ENCODE peak calls at places on chromosomes 11 and 22, in six cellular contexts. D, C, H, K, L and E are unnamed samples. For H3K36me3, the result is how much of the 10 kb centered on the place peaks cover.

GRCh38 chr22:33697640-33698039 is 222.6 kb downstream of the LARGE1 start:
- DNase-seq in D (no peak), C (peak), H (no peak), K (no peak), L (no peak), E (no peak)

GRCh38 chr22:28029201-28029948 is 110.3 kb upstream of the PITPNB start:
- DNase-seq in D (peak), C (no peak), H (peak), K (peak), L (no peak), E (peak)

GRCh38 chr11:45535033-45535432 is 130.4 kb downstream of the CHST1 start:
- DNase-seq in D (no peak), C (no peak), H (no peak), K (no peak), L (no peak), E (no peak)

GRCh38 chr11:13963949-13964770 is 1.6 kb downstream of the SPON1 start:
- DNase-seq in D (peak), C (no peak), H (no peak), K (peak), L (no peak), E (peak)

GRCh38 chr11:4700436-4700820 is 2.8 kb upstream of the OR51E2 start:
- DNase-seq in D (no peak), C (no peak), H (no peak), K (no peak), L (no peak), E (no peak)

GRCh38 chr11:27839226-27839913 is 139.1 kb upstream of the BDNF start:
- DNase-seq in D (no peak), C (peak), H (no peak), K (no peak), L (no peak), E (no peak)

GRCh38 chr22:47837703-47838102 is 1075.3 kb downstream of the TBC1D22A start:
- DNase-seq in D (no peak), C (peak), H (no peak), K (no peak), L (no peak), E (peak)

GRCh38 chr11:66012946-66013761 is 1.3 kb downstream of the CST6 start:
- DNase-seq in D (no peak), C (no peak), H (no peak), K (peak), L (no peak), E (peak)

GRCh38 chr11:61482513-61482912 is 26.0 kb upstream of the LRRC10B start:
- DNase-seq in D (no peak), C (peak), H (no peak), K (no peak), L (no peak), E (peak)

GRCh38 chr11:18270102-18270501 is 4.0 kb downstream of the SAA1 start:
- DNase-seq in D (no peak), C (no peak), H (no peak), K (no peak), L (no peak), E (peak)

GRCh38 chr11:90251599-90251998 is 28.8 kb upstream of the CHORDC1 start:
- DNase-seq in D (no peak), C (no peak), H (no peak), K (no peak), L (no peak), E (no peak)

GRCh38 chr22:23053912-23054530 is 16.3 kb upstream of the GNAZ start:
- DNase-seq in D (no peak), C (no peak), H (peak), K (peak), L (no peak), E (no peak)

GRCh38 chr11:22703561-22703960 is 37.1 kb downstream of the GAS2 start:
- DNase-seq in D (no peak), C (no peak), H (no peak), K (no peak), L (no peak), E (no peak)

GRCh38 chr22:42648368-42649260 is 578 bp downstream of the CYB5R3 start:
- DNase-seq in D (peak), C (peak), H (peak), K (peak), L (no peak), E (no peak)

GRCh38 chr11:46302866-46303265 is 25.4 kb downstream of the CREB3L1 start:
- DNase-seq in D (no peak), C (no peak), H (no peak), K (no peak), L (no peak), E (no peak)

GRCh38 chr11:43954241-43954640 is 11.8 kb downstream of the C11orf96 start:
- DNase-seq in D (no peak), C (no peak), H (no peak), K (no peak), L (no peak), E (peak)

GRCh38 chr22:35850831-35851230 is 133.2 kb downstream of the APOL5 start:
- DNase-seq in D (no peak), C (no peak), H (no peak), K (no peak), L (no peak), E (no peak)

GRCh38 chr11:16561150-16561549 is 177.3 kb upstream of the C11orf58 start:
- DNase-seq in D (no peak), C (no peak), H (no peak), K (no peak), L (no peak), E (no peak)

GRCh38 chr11:3043315-3043871 is 13.8 kb downstream of the CARS1 start:
- DNase-seq in D (no peak), C (no peak), H (peak), K (peak), L (no peak), E (no peak)

GRCh38 chr22:21443057-21443734 is 24.0 kb upstream of the TMEM191C start:
- DNase-seq in D (no peak), C (no peak), H (peak), K (peak), L (no peak), E (no peak)

GRCh38 chr11:76810151-76810853 is 27.1 kb downstream of the TSKU start:
- DNase-seq in D (peak), C (peak), H (no peak), K (no peak), L (no peak), E (no peak)

GRCh38 chr11:61691378-61692156 is 11.4 kb downstream of the DAGLA start:
- DNase-seq in D (no peak), C (no peak), H (no peak), K (no peak), L (no peak), E (peak)

GRCh38 chr22:45154383-45154782 is 9.3 kb upstream of the NUP50 start:
- DNase-seq in D (no peak), C (peak), H (no peak), K (no peak), L (no peak), E (no peak)

GRCh38 chr22:26785942-26786341 is 128.6 kb downstream of the MIAT start:
- DNase-seq in D (no peak), C (no peak), H (no peak), K (no peak), L (no peak), E (no peak)

GRCh38 chr11:103619938-103620337 is 416.5 kb upstream of the DDI1 start:
- DNase-seq in D (no peak), C (no peak), H (no peak), K (no peak), L (no peak), E (no peak)

GRCh38 chr22:36924151-36924698 is 10.8 kb downstream of the CSF2RB start:
- DNase-seq in D (no peak), C (no peak), H (no peak), K (no peak), L (no peak), E (peak)

GRCh38 chr11:88178211-88178610 is 3.0 kb upstream of the RAB38 start:
- DNase-seq in D (no peak), C (no peak), H (no peak), K (no peak), L (no peak), E (no peak)

GRCh38 chr22:27107824-27108223 is 450.4 kb downstream of the MIAT start:
- DNase-seq in D (no peak), C (peak), H (peak), K (peak), L (no peak), E (no peak)

GRCh38 chr22:17637490-17638181 is 921 bp upstream of the BCL2L13 start:
- DNase-seq in D (no peak), C (no peak), H (no peak), K (no peak), L (no peak), E (no peak)

GRCh38 chr11:75576445-75577049 is 14.5 kb downstream of the SERPINH1 start:
- DNase-seq in D (peak), C (peak), H (peak), K (peak), L (no peak), E (peak)

GRCh38 chr22:46596819-46597218 is 23.4 kb upstream of the GRAMD4 start:
- DNase-seq in D (peak), C (no peak), H (no peak), K (peak), L (no peak), E (peak)

GRCh38 chr11:89437317-89437716 is 53.9 kb downstream of the NOX4 start:
- DNase-seq in D (no peak), C (no peak), H (no peak), K (no peak), L (no peak), E (peak)

GRCh38 chr22:41274856-41275255 is 11.1 kb downstream of the RANGAP1 start:
- DNase-seq in D (no peak), C (no peak), H (no peak), K (no peak), L (no peak), E (peak)
- H3K36me3 ChIP-seq in D (under half), C (half or more), H (half or more), K (under half), L (half or more), E (under half)

GRCh38 chr11:64164392-64165312 is 1.3 kb downstream of the MACROD1 start:
- DNase-seq in D (no peak), C (no peak), H (peak), K (no peak), L (no peak), E (peak)

GRCh38 chr11:64163951-64164350 is 2.0 kb downstream of the MACROD1 start:
- DNase-seq in D (no peak), C (no peak), H (no peak), K (no peak), L (no peak), E (no peak)

GRCh38 chr11:64165482-64165841 is 451 bp downstream of the MACROD1 start:
- DNase-seq in D (no peak), C (peak), H (no peak), K (no peak), L (no peak), E (peak)

GRCh38 chr11:64170419-64170818 is 4.5 kb upstream of the MACROD1 start:
- DNase-seq in D (no peak), C (no peak), H (no peak), K (no peak), L (no peak), E (no peak)

GRCh38 chr11:64165842-64166635 is at the start of gene MACROD1:
- DNase-seq in D (peak), C (peak), H (peak), K (peak), L (no peak), E (peak)
- H3K4me3 ChIP-seq in D (peak), C (peak), H (peak), K (peak), L (peak), E (peak)

GRCh38 chr11:121613724-121614123 is 161.0 kb upstream of the SORL1-AS1 start:
- DNase-seq in D (no peak), C (peak), H (no peak), K (no peak), L (no peak), E (no peak)

GRCh38 chr11:121608545-121609098 is 155.9 kb upstream of the SORL1-AS1 start:
- DNase-seq in D (no peak), C (no peak), H (no peak), K (no peak), L (no peak), E (no peak)

GRCh38 chr11:121611242-121611641 is 158.5 kb upstream of the SORL1-AS1 start:
- DNase-seq in D (no peak), C (no peak), H (no peak), K (no peak), L (no peak), E (no peak)

GRCh38 chr11:121614661-121615240 is 162.0 kb upstream of the SORL1-AS1 start:
- DNase-seq in D (no peak), C (no peak), H (no peak), K (no peak), L (no peak), E (peak)

GRCh38 chr11:121610706-121611105 is 157.9 kb upstream of the SORL1-AS1 start:
- DNase-seq in D (no peak), C (no peak), H (no peak), K (no peak), L (no peak), E (no peak)
- H3K36me3 ChIP-seq in D (under half), C (under half), H (under half), K (under half), L (half or more), E (under half)

GRCh38 chr11:111093061-111093460 is 152.5 kb upstream of the POU2AF2 start:
- DNase-seq in D (no peak), C (no peak), H (no peak), K (no peak), L (no peak), E (no peak)

GRCh38 chr11:111095327-111095726 is 150.2 kb upstream of the POU2AF2 start:
- DNase-seq in D (no peak), C (no peak), H (no peak), K (no peak), L (no peak), E (no peak)

GRCh38 chr11:111101836-111102235 is 143.7 kb upstream of the POU2AF2 start:
- DNase-seq in D (no peak), C (no peak), H (no peak), K (no peak), L (no peak), E (no peak)

GRCh38 chr11:111098091-111098490 is 147.4 kb upstream of the POU2AF2 start:
- DNase-seq in D (no peak), C (no peak), H (no peak), K (no peak), L (no peak), E (no peak)

DNA sequence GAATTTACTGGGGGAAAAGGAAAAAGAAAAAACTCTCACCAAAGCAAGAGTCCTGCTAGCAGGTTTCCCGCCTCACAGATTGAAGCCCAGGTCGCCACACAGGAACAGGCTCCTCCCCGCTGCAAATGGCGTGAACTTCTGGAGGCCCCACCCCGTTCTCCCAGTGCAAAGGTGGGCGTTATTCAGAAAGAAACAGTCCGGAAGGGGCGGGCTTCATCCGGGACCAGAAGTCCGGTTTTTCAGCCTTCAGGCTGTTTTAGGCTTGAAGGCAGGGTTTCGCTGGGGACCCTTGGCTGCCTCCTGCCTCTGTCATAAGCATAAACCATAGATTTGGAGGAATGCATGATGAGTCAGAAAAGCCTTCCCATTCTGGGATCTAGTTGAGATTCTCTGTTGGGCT is 148.3 kb upstream of the POU2AF2 start:
- DNase-seq in D (peak), C (no peak), H (peak), K (peak), L (no peak), E (no peak)
- H3K4me3 ChIP-seq in D (no peak), C (peak), H (peak), K (peak), L (peak), E (peak)

GRCh38 chr11:870127-870413 is 27.4 kb downstream of the TSPAN4 start:
- DNase-seq in D (no peak), C (no peak), H (no peak), K (no peak), L (no peak), E (peak)

GRCh38 chr11:869399-870126 is 26.9 kb downstream of the TSPAN4 start:
- DNase-seq in D (no peak), C (no peak), H (no peak), K (no peak), L (no peak), E (peak)

GRCh38 chr11:868394-868793 is 25.7 kb downstream of the TSPAN4 start:
- DNase-seq in D (no peak), C (no peak), H (no peak), K (no peak), L (no peak), E (no peak)

GRCh38 chr11:867856-868358 is 25.3 kb downstream of the TSPAN4 start:
- DNase-seq in D (no peak), C (no peak), H (no peak), K (no peak), L (no peak), E (no peak)

GRCh38 chr11:868802-869201 is 26.1 kb downstream of the TSPAN4 start:
- DNase-seq in D (no peak), C (no peak), H (no peak), K (no peak), L (no peak), E (no peak)
- H3K36me3 ChIP-seq in D (under half), C (under half), H (under half), K (under half), L (half or more), E (under half)

DNA sequence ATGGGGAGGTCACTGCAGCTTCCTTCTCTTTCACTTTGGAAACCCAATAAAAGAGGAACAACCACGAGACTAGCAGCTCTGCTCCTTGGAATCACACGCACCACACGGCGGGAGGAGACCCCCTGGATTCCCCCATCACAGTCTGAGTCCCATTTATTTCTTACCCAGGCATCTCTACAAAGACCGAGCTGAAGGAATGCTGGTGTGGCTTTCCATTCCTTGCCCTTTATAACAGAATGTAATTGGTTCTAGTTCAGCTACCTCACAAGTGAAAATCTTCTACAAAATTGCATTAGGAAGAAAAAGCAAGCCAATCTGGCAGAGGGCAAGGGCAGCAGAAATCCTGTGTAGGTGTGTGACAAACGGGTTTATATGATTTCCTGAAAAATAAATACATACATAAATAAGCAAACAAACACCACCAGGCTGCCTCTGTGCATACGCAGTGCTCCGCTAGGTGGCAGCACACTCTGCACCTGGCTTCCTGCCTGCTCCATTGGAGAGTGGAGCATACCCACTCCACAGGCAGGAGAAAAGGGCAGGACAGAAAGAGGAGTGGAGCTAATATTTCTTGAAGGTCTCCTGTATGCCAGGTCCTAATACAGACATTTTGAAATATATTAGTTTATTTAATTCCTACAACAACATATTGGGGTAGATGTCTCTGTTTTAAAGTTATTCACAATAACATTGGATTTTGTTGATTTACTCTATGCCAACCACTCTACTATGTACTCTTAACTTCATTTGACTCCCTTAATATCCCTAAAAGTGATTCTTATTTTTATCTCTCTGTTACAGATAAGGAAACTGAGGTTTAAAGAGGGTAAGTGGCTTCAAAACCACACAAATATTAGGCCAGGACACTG is 673.1 kb downstream of the KCNA4 start:
- DNase-seq in D (peak), C (peak), H (peak), K (peak), L (peak), E (peak)
- H3K4me3 ChIP-seq in D (no peak), C (peak), H (no peak), K (peak), L (no peak), E (no peak)

DNA sequence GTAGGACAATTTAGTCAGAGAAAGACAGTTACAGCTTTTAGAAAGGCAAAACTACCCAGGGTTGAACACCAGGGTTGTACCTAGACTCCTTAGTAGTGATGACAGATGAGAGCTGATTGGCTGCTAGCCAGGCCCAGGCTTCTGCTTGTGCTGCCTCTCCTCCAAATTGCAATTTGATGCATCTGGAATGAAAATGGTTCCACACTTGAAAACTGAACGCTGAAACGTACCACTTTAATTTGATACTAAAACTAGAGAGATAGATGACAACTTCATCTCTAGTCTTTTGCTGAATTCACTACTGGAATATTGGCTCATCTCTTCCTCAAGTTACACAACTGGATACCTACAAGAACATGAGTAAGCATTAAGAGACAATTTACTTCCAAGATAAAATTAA is 19.2 kb upstream of the FNBP4 start:
- DNase-seq in D (no peak), C (peak), H (peak), K (no peak), L (no peak), E (no peak)
- H3K36me3 ChIP-seq in D (under half), C (half or more), H (half or more), K (under half), L (half or more), E (under half)

GRCh38 chr22:30441088-30441487 is 15.5 kb downstream of the MTFP1 start:
- DNase-seq in D (no peak), C (no peak), H (no peak), K (peak), L (no peak), E (no peak)

GRCh38 chr22:30438559-30438958 is 13.0 kb downstream of the MTFP1 start:
- DNase-seq in D (no peak), C (no peak), H (no peak), K (peak), L (no peak), E (no peak)

GRCh38 chr22:30436196-30436595 is 10.6 kb downstream of the MTFP1 start:
- DNase-seq in D (no peak), C (no peak), H (no peak), K (peak), L (no peak), E (no peak)

GRCh38 chr22:30439226-30439625 is 13.7 kb downstream of the MTFP1 start:
- DNase-seq in D (no peak), C (no peak), H (no peak), K (peak), L (no peak), E (no peak)

DNA sequence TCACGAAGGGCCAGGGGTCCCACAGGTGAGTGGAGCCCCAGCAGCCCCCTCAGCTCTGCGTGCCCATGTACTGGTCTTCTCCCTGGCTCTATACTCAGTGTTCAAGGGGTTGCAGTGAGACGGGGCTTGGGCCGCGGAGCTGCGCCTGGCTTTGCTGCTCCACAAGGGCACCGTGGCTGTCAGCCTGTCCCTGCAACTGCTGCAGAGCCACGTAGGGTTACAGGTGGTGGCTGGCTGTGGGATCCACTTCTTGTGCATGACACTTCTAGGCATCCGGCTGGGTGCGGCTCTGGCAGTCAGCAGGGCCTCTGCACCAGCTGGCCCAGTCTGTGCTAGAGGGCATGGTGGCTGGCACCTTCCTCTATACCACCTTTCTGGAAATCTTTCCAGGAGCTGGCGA is 14.3 kb downstream of the MTFP1 start:
- DNase-seq in D (no peak), C (no peak), H (no peak), K (peak), L (no peak), E (no peak)
- H3K4me3 ChIP-seq in D (no peak), C (no peak), H (no peak), K (no peak), L (no peak), E (no peak)